ENCODE peak calls at places on chromosome 7, in nine cellular contexts. One of them, this sample, is unnamed.

GRCh38 chr7:30184804-30185487 is 50.2 kb downstream of the MTURN start:
- DNase-seq in activated T-cell treated with anti-CD3 and anti-CD28 coated beads for 48 hours: no peak
- DNase-seq in BJ: no peak
- DNase-seq in head of caudate nucleus: peak
- DNase-seq in EH: no peak
- DNase-seq in smooth muscle cell of the brain vasculature: no peak
- DNase-seq in WERI-Rb-1: no peak
- DNase-seq in ovary: no peak
- DNase-seq in SJSA1: no peak
- DNase-seq in this sample: no peak

GRCh38 chr7:93015193-93016084 is 102.3 kb downstream of the SAMD9 start:
- DNase-seq in activated T-cell treated with anti-CD3 and anti-CD28 coated beads for 48 hours: no peak
- DNase-seq in BJ: peak
- DNase-seq in head of caudate nucleus: no peak
- DNase-seq in EH: peak
- DNase-seq in smooth muscle cell of the brain vasculature: no peak
- DNase-seq in WERI-Rb-1: no peak
- DNase-seq in ovary: no peak
- DNase-seq in SJSA1: peak
- DNase-seq in this sample: peak

GRCh38 chr7:134454277-134454676 is 4.6 kb downstream of the AKR1B1 start:
- DNase-seq in activated T-cell treated with anti-CD3 and anti-CD28 coated beads for 48 hours: no peak
- DNase-seq in BJ: no peak
- DNase-seq in head of caudate nucleus: no peak
- DNase-seq in EH: peak
- DNase-seq in smooth muscle cell of the brain vasculature: no peak
- DNase-seq in WERI-Rb-1: no peak
- DNase-seq in ovary: no peak
- DNase-seq in SJSA1: no peak
- DNase-seq in this sample: no peak

GRCh38 chr7:80134536-80135305 is at the start of gene GNAI1:
- DNase-seq in activated T-cell treated with anti-CD3 and anti-CD28 coated beads for 48 hours: peak
- DNase-seq in BJ: no peak
- DNase-seq in head of caudate nucleus: peak
- DNase-seq in EH: peak
- DNase-seq in smooth muscle cell of the brain vasculature: no peak
- DNase-seq in WERI-Rb-1: peak
- DNase-seq in ovary: peak
- DNase-seq in SJSA1: peak
- DNase-seq in this sample: no peak

GRCh38 chr7:128197989-128198580 is 43.0 kb upstream of the LEP start:
- DNase-seq in activated T-cell treated with anti-CD3 and anti-CD28 coated beads for 48 hours: no peak
- DNase-seq in BJ: no peak
- DNase-seq in head of caudate nucleus: no peak
- DNase-seq in EH: no peak
- DNase-seq in smooth muscle cell of the brain vasculature: no peak
- DNase-seq in WERI-Rb-1: no peak
- DNase-seq in ovary: no peak
- DNase-seq in SJSA1: peak
- DNase-seq in this sample: no peak

GRCh38 chr7:1839701-1840100 is 169.6 kb downstream of the ELFN1 start:
- DNase-seq in activated T-cell treated with anti-CD3 and anti-CD28 coated beads for 48 hours: no peak
- DNase-seq in BJ: no peak
- DNase-seq in head of caudate nucleus: peak
- DNase-seq in EH: no peak
- DNase-seq in smooth muscle cell of the brain vasculature: no peak
- DNase-seq in WERI-Rb-1: peak
- DNase-seq in ovary: peak
- DNase-seq in SJSA1: no peak
- DNase-seq in this sample: no peak

GRCh38 chr7:80014507-80014906 is 120.1 kb upstream of the GNAI1 start:
- DNase-seq in activated T-cell treated with anti-CD3 and anti-CD28 coated beads for 48 hours: no peak
- DNase-seq in BJ: no peak
- DNase-seq in head of caudate nucleus: no peak
- DNase-seq in EH: peak
- DNase-seq in smooth muscle cell of the brain vasculature: peak
- DNase-seq in WERI-Rb-1: no peak
- DNase-seq in ovary: no peak
- DNase-seq in SJSA1: no peak
- DNase-seq in this sample: no peak

GRCh38 chr7:138625849-138626230 is 75.3 kb downstream of the SVOPL start:
- DNase-seq in activated T-cell treated with anti-CD3 and anti-CD28 coated beads for 48 hours: no peak
- DNase-seq in BJ: no peak
- DNase-seq in head of caudate nucleus: no peak
- DNase-seq in EH: no peak
- DNase-seq in smooth muscle cell of the brain vasculature: no peak
- DNase-seq in WERI-Rb-1: no peak
- DNase-seq in ovary: no peak
- DNase-seq in SJSA1: no peak
- DNase-seq in this sample: no peak

GRCh38 chr7:128383781-128384180 is 22.3 kb upstream of the PRRT4 start:
- DNase-seq in activated T-cell treated with anti-CD3 and anti-CD28 coated beads for 48 hours: no peak
- DNase-seq in BJ: no peak
- DNase-seq in head of caudate nucleus: no peak
- DNase-seq in EH: no peak
- DNase-seq in smooth muscle cell of the brain vasculature: no peak
- DNase-seq in WERI-Rb-1: no peak
- DNase-seq in ovary: no peak
- DNase-seq in SJSA1: no peak
- DNase-seq in this sample: no peak

GRCh38 chr7:141864765-141865447 is 23.6 kb upstream of the PRSS37 start:
- DNase-seq in activated T-cell treated with anti-CD3 and anti-CD28 coated beads for 48 hours: no peak
- DNase-seq in BJ: no peak
- DNase-seq in head of caudate nucleus: no peak
- DNase-seq in EH: no peak
- DNase-seq in smooth muscle cell of the brain vasculature: no peak
- DNase-seq in WERI-Rb-1: no peak
- DNase-seq in ovary: no peak
- DNase-seq in SJSA1: no peak
- DNase-seq in this sample: no peak

This sample was measured in AG04449.